ENCODE peak calls at places on chromosomes 5 and 9, in five cellular contexts. J is WTC11, A is GM20000, S is A549, U is foreskin fibroblast. O is an unnamed sample.

GRCh38 chr5:135605221-135605620 is 26.4 kb upstream of the CXCL14 start:
- DNase-seq in J (no peak), A (no peak), S (no peak), U (no peak), O (no peak)

GRCh38 chr5:10503321-10503720 is 60.5 kb upstream of the ANKRD33B start:
- DNase-seq in J (no peak), A (no peak), S (no peak), U (no peak), O (no peak)

GRCh38 chr5:61625682-61626620 is 293.9 kb downstream of the ZSWIM6 start:
- DNase-seq in J (peak), A (peak), S (peak), U (peak), O (no peak)

GRCh38 chr5:158940977-158941376 is 158.7 kb downstream of the EBF1 start:
- DNase-seq in J (no peak), A (no peak), S (no peak), U (no peak), O (no peak)

GRCh38 chr5:168969341-168969863 is 331.5 kb downstream of the SLIT3 start:
- DNase-seq in J (no peak), A (no peak), S (no peak), U (no peak), O (no peak)

GRCh38 chr9:107929439-107929838 is 439.9 kb upstream of the KLF4 start:
- DNase-seq in J (no peak), A (no peak), S (no peak), U (peak), O (no peak)

GRCh38 chr5:42992035-42992570 is 48.0 kb downstream of the ANXA2R start:
- DNase-seq in J (peak), A (peak), S (peak), U (peak), O (no peak)

GRCh38 chr5:91189480-91190332 is 193.4 kb downstream of the ARRDC3 start:
- DNase-seq in J (no peak), A (no peak), S (peak), U (peak), O (peak)

GRCh38 chr9:32579706-32580331 is 6.9 kb upstream of the NDUFB6 start:
- DNase-seq in J (peak), A (peak), S (peak), U (peak), O (peak)

GRCh38 chr5:21145376-21145775 is 1157.4 kb upstream of the CDH18 start:
- DNase-seq in J (no peak), A (no peak), S (no peak), U (no peak), O (no peak)

GRCh38 chr5:56350595-56351170 is 117.6 kb upstream of the ANKRD55 start:
- DNase-seq in J (no peak), A (no peak), S (peak), U (peak), O (peak)

GRCh38 chr9:95343725-95344287 is 26.3 kb upstream of the FANCC start:
- DNase-seq in J (no peak), A (no peak), S (no peak), U (no peak), O (no peak)

GRCh38 chr5:144144956-144145751 is 25.3 kb downstream of the YIPF5 start:
- DNase-seq in J (no peak), A (no peak), S (no peak), U (no peak), O (no peak)

GRCh38 chr5:83914199-83914598 is 193.5 kb upstream of the HAPLN1 start:
- DNase-seq in J (no peak), A (no peak), S (no peak), U (no peak), O (no peak)

GRCh38 chr5:84487963-84488362 is 103.3 kb upstream of the EDIL3 start:
- DNase-seq in J (no peak), A (no peak), S (no peak), U (peak), O (peak)

GRCh38 chr9:123149067-123149466 is 115.6 kb downstream of the GPR21 start:
- DNase-seq in J (no peak), A (no peak), S (no peak), U (no peak), O (no peak)

GRCh38 chr5:16596541-16596940 is 20.3 kb downstream of the RETREG1 start:
- DNase-seq in J (no peak), A (no peak), S (no peak), U (peak), O (no peak)

GRCh38 chr5:126002222-126002897 is 420.8 kb upstream of the GRAMD2B start:
- DNase-seq in J (no peak), A (no peak), S (no peak), U (peak), O (peak)

GRCh38 chr5:120576588-120576987 is 112.5 kb downstream of the PRR16 start:
- DNase-seq in J (no peak), A (no peak), S (no peak), U (no peak), O (no peak)

GRCh38 chr9:124337562-124337961 is 77.7 kb downstream of the PSMB7 start:
- DNase-seq in J (no peak), A (no peak), S (no peak), U (no peak), O (no peak)

GRCh38 chr9:104503963-104504362 is at the start of gene OR13F1:
- DNase-seq in J (no peak), A (no peak), S (no peak), U (no peak), O (no peak)

GRCh38 chr5:176381423-176381822 is 7.0 kb downstream of the NOP16 start:
- DNase-seq in J (no peak), A (no peak), S (no peak), U (no peak), O (no peak)

GRCh38 chr9:108759835-108760234 is 96.0 kb downstream of the ACTL7B start:
- DNase-seq in J (no peak), A (no peak), S (no peak), U (no peak), O (no peak)

GRCh38 chr5:167945542-167946384 is 345.7 kb upstream of the WWC1 start:
- DNase-seq in J (no peak), A (no peak), S (no peak), U (peak), O (no peak)

GRCh38 chr5:178438746-178439260 is 151.4 kb downstream of the COL23A1 start:
- DNase-seq in J (no peak), A (no peak), S (no peak), U (no peak), O (no peak)

GRCh38 chr5:149271717-149272558 is at the start of gene AFAP1L1:
- DNase-seq in J (peak), A (peak), S (peak), U (peak), O (no peak)

GRCh38 chr9:108815156-108815555 is 40.6 kb downstream of the ACTL7B start:
- DNase-seq in J (no peak), A (no peak), S (no peak), U (no peak), O (no peak)

GRCh38 chr5:141694479-141694878 is 12.4 kb upstream of the ARAP3 start:
- DNase-seq in J (no peak), A (no peak), S (no peak), U (no peak), O (no peak)

GRCh38 chr9:592733-593132 is 248.8 kb upstream of the DMRT1 start:
- DNase-seq in J (no peak), A (no peak), S (no peak), U (no peak), O (no peak)

GRCh38 chr5:120396186-120396585 is 67.9 kb upstream of the PRR16 start:
- DNase-seq in J (no peak), A (no peak), S (no peak), U (peak), O (no peak)

GRCh38 chr5:56298329-56298962 is 65.3 kb upstream of the ANKRD55 start:
- DNase-seq in J (no peak), A (no peak), S (no peak), U (no peak), O (no peak)

GRCh38 chr5:36396640-36397039 is 94.9 kb upstream of the RANBP3L start:
- DNase-seq in J (no peak), A (no peak), S (no peak), U (peak), O (no peak)

GRCh38 chr5:89769975-89770374 is 639.6 kb downstream of the CETN3 start:
- DNase-seq in J (no peak), A (no peak), S (no peak), U (peak), O (no peak)

GRCh38 chr5:172670444-172670843 is 29.4 kb downstream of the NEURL1B start:
- DNase-seq in J (no peak), A (no peak), S (no peak), U (no peak), O (no peak)

GRCh38 chr5:41368158-41368557 is 142.2 kb downstream of the PLCXD3 start:
- DNase-seq in J (no peak), A (no peak), S (no peak), U (peak), O (no peak)

GRCh38 chr5:15938961-15939360 is 240.6 kb downstream of the MARCHF11 start:
- DNase-seq in J (no peak), A (no peak), S (no peak), U (peak), O (no peak)

GRCh38 chr5:146796144-146796543 is 82.4 kb downstream of the PPP2R2B start:
- DNase-seq in J (no peak), A (no peak), S (no peak), U (no peak), O (no peak)

GRCh38 chr9:4328723-4329122 is 28.9 kb upstream of the GLIS3 start:
- DNase-seq in J (no peak), A (no peak), S (no peak), U (peak), O (no peak)

GRCh38 chr9:115063058-115063850 is 54.7 kb downstream of the TNC start:
- DNase-seq in J (no peak), A (no peak), S (no peak), U (peak), O (peak)

GRCh38 chr9:107667269-107667681 is 177.7 kb upstream of the KLF4 start:
- DNase-seq in J (no peak), A (no peak), S (no peak), U (peak), O (no peak)

GRCh38 chr5:38528162-38528703 is 28.2 kb downstream of the LIFR start:
- DNase-seq in J (no peak), A (no peak), S (no peak), U (no peak), O (no peak)
- TF ChIP-seq CTCF in J (no peak), A (no peak), S (no peak), U (no peak), O (no peak)

GRCh38 chr9:101457003-101457402 is 21.4 kb upstream of the ALDOB start:
- DNase-seq in J (peak), A (no peak), S (no peak), U (no peak), O (no peak)
- TF ChIP-seq CTCF in J (no peak), A (no peak), S (no peak), U (no peak), O (no peak)

DNA sequence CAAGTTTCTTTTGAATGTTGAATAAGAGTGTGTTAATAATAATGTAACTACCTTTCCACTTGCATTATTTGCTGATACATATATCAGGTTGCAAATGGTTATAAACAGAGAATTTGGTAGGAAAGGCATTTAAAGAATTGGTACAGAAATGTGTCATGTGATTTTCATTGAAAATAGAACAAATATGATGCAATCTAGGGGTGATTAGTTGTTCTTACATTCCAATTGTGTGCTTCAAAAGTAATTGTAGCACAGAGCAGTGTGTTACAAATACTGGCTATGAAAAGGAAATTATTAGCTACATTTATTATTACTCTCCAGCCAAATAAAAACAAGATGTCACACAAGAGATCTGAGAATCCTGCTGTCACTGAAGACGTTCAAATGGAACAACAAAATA is 61.8 kb upstream of the PRDM9 start:
- DNase-seq in J (no peak), A (no peak), S (no peak), U (no peak), O (no peak)
- TF ChIP-seq CTCF in J (no peak), A (no peak), S (no peak), U (no peak), O (no peak)

GRCh38 chr5:39049298-39049697 is 24.9 kb downstream of the RICTOR start:
- DNase-seq in J (no peak), A (no peak), S (no peak), U (no peak), O (no peak)
- TF ChIP-seq CTCF in J (no peak), A (no peak), S (no peak), U (no peak), O (no peak)

GRCh38 chr5:159951387-159951786 is 35.1 kb downstream of the ADRA1B start:
- DNase-seq in J (peak), A (no peak), S (no peak), U (no peak), O (no peak)
- TF ChIP-seq CTCF in J (no peak), A (no peak), S (peak), U (peak), O (peak)

GRCh38 chr5:58188287-58188651 is 271.6 kb downstream of the PLK2 start:
- DNase-seq in J (no peak), A (no peak), S (peak), U (peak), O (peak)
- TF ChIP-seq CTCF in J (no peak), A (no peak), S (peak), U (no peak), O (peak)

GRCh38 chr9:131422241-131422792 is 28.4 kb downstream of the PRRC2B start:
- DNase-seq in J (no peak), A (no peak), S (no peak), U (peak), O (no peak)
- TF ChIP-seq CTCF in J (no peak), A (no peak), S (peak), U (peak), O (no peak)